ENCODE peak calls at places on chromosomes 2 and 18, in seven cellular contexts. J is coronary artery, L is K562, R is hepatocyte, V is thyroid gland, X is pancreas, S is heart right ventricle. M is an unnamed sample.

GRCh38 chr2:108182489-108182888 is 57.3 kb upstream of the SULT1C3 start:
- DNase-seq in V (no peak), X (no peak), J (no peak), L (peak; percentile 21), R (no peak), S (no peak), M (no peak)

GRCh38 chr18:47100214-47100831 is 50.0 kb downstream of the HDHD2 start:
- DNase-seq in V (peak; percentile 73), S (peak; percentile 18), L (peak; percentile 41), J (no peak), R (peak; percentile 72), X (peak; percentile 39), M (peak; percentile 50)

GRCh38 chr2:120804446-120804845 is 68.8 kb downstream of the GLI2 start:
- DNase-seq in X (no peak), S (no peak), L (no peak), V (peak; percentile 6), R (no peak), J (no peak), M (no peak)

GRCh38 chr2:150578481-150578880 is 91.0 kb upstream of the RND3 start:
- DNase-seq in R (no peak), S (no peak), X (no peak), L (no peak), V (no peak), J (no peak), M (no peak)

GRCh38 chr2:61949458-61950107 is 44.1 kb downstream of the COMMD1 start:
- DNase-seq in R (no peak), L (no peak), J (no peak), V (peak; percentile 88), S (no peak), X (no peak), M (no peak)

GRCh38 chr18:23238651-23239349 is 103.5 kb downstream of the CABLES1 start:
- DNase-seq in J (no peak), V (peak; percentile 19), X (no peak), L (no peak), R (no peak), S (no peak), M (no peak)

GRCh38 chr2:112198780-112199179 is 56.1 kb downstream of the ZC3H8 start:
- DNase-seq in V (no peak), S (no peak), J (no peak), X (no peak), L (no peak), R (no peak), M (no peak)

GRCh38 chr2:172256886-172257285 is 154.2 kb upstream of the DLX2 start:
- DNase-seq in J (no peak), V (no peak), S (no peak), R (no peak), X (no peak), L (no peak), M (no peak)

GRCh38 chr2:126749537-126749936 is 93.6 kb downstream of the GYPC start:
- DNase-seq in L (peak; percentile 37), R (no peak), V (no peak), X (no peak), S (no peak), J (no peak), M (no peak)

GRCh38 chr2:235630723-235631122 is 136.9 kb downstream of the AGAP1 start:
- DNase-seq in J (no peak), S (no peak), V (no peak), R (no peak), X (no peak), L (no peak), M (no peak)

GRCh38 chr2:180571559-180571958 is 408.8 kb upstream of the UBE2E3 start:
- DNase-seq in R (no peak), L (no peak), S (no peak), V (no peak), J (no peak), X (no peak), M (no peak)

GRCh38 chr2:85446296-85447221 is 28.0 kb downstream of the SH2D6 start:
- DNase-seq in V (no peak), S (no peak), R (no peak), J (no peak), X (no peak), L (no peak), M (no peak)

GRCh38 chr2:85447222-85447585 is 28.7 kb downstream of the SH2D6 start:
- DNase-seq in J (no peak), L (no peak), X (peak; percentile 18), R (no peak), V (no peak), S (no peak), M (no peak)

GRCh38 chr2:85444629-85445028 is 26.1 kb downstream of the SH2D6 start:
- DNase-seq in X (no peak), J (no peak), L (peak; percentile 8), S (no peak), R (no peak), V (no peak), M (no peak)

GRCh38 chr2:85448840-85449588 is 30.5 kb downstream of the SH2D6 start:
- DNase-seq in L (no peak), V (no peak), J (no peak), X (no peak), R (no peak), S (no peak), M (no peak)

DNA sequence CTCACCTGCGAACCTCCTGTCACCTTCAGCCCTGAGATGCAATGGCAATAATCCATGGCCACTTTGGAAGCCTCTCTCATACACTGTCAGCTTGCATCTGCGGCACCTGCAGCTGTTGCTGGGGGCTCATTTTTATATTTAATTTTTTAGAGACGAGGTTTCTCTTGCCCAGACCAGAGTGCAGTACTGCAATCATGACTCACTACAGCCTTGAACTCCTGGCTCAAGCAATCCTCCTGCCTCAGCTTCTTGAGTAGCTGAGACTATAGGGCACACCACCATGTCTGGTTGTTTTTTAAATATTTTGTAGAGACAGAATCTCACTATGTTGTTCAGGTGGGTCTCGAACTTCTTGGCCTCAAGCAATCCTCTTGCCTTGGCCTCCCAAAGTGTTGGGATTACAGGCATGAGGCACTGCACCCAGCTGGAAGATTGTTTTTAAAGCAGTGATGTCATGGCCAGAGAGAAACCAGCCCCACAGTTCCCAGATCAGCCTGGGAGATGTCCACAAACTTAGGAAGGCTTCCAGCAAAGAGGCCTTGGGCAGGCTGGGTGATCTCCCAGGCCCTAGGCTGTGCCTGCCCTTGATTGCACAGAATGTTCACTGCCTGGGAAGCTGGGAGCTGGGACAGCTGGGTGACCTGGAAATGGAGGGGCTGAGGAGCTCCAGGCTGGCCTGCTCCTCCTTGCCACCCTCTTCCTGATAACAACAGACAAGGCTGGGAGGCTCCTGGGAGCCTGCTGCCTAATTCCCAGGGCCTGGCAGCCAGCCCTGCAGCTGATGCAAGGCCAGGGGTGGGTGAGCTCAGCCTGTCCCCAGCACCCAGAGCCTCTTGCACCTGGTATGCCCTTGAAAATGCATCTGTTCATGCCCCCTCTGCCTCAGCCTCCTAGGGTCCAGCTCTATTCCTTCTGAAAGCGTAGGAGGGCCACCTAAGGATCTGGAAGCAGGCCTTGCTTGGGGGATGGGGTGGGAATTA is 27.1 kb downstream of the SH2D6 start:
- DNase-seq in X (peak; percentile 97), V (peak; percentile 79), S (peak; percentile 57), L (no peak), J (peak; percentile 73), R (peak; percentile 61), M (peak; percentile 46)
- H3K27ac ChIP-seq in X (peak overlapping the region; percentile 84), V (peak overlapping the region; percentile 65), S (peak overlapping the region; percentile 66), L (no peak overlapping the region), J (peak overlapping the region; percentile 15), R (peak overlapping the region; percentile 83), M (peak overlapping the region; percentile 93)

GRCh38 chr2:48914477-48915077 is 159.1 kb upstream of the LHCGR start:
- DNase-seq in R (no peak), V (no peak), X (no peak), J (no peak), L (no peak), S (no peak), M (no peak)

GRCh38 chr2:48915884-48916283 is 160.4 kb upstream of the LHCGR start:
- DNase-seq in S (no peak), R (no peak), J (no peak), L (no peak), V (no peak), X (no peak), M (no peak)

GRCh38 chr2:48906640-48907039 is 151.1 kb upstream of the LHCGR start:
- DNase-seq in J (no peak), X (no peak), S (no peak), L (no peak), V (no peak), R (no peak), M (no peak)

GRCh38 chr2:48915227-48915626 is 159.7 kb upstream of the LHCGR start:
- DNase-seq in L (no peak), X (no peak), R (no peak), J (no peak), S (no peak), V (no peak), M (no peak)

DNA sequence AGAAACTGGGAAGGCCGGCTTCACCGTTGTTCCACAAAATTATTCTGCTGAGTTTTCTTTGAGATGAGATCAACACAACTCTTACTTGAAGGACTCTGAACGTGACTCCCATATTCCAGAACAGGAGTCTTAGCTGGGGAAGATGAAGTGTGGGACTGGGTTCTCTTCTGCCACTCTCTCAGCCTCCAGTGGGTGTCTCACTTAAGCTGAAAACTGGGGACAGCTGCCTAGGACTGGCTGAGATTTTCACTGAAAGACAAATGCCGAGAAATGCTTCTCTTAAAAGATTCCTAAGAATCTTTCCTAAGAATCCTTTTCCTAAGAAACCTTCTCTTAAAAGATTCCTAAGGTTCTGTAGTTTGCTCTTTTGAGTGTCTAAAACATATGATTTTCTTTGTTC is 156.6 kb upstream of the LHCGR start:
- DNase-seq in R (peak; percentile 25), V (no peak), L (peak; percentile 10), J (no peak), S (no peak), X (no peak), M (no peak)
- TF ChIP-seq CTCF in R (peak; percentile 28), V (no peak), L (no peak), J (no peak), S (no peak), X (no peak), M (no peak)

DNA sequence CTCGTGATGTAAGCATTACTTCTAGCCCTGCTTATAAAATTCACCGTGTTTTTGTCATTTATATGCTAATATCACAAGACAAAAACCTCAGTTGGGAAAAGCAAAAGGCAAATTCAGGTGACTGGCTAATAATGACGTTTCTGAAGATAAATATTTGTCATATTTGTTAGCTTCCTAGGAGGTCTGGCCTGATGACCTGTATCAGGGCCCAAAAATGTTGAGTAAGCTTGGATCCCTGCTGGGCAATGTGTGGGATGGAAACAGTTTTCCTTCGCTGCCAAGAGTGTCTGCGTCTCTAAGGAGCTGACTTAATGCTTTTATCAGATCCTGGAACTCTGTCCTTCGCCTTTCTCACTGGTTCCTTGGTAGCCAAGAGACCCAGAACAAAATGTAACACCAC is 230.1 kb upstream of the PXDN start:
- DNase-seq in S (no peak), R (no peak), V (no peak), J (no peak), X (no peak), L (no peak), M (no peak)
- H3K27ac ChIP-seq in S (peak overlapping the region; percentile 70), R (no peak overlapping the region), V (no peak overlapping the region), J (no peak overlapping the region), X (no peak overlapping the region), L (no peak overlapping the region), M (no peak overlapping the region)

GRCh38 chr2:222333397-222333796 is 34.6 kb upstream of the PAX3 start:
- DNase-seq in R (no peak), X (no peak), L (no peak), V (no peak), J (no peak), S (no peak), M (no peak)

GRCh38 chr2:222334914-222335313 is 36.1 kb upstream of the PAX3 start:
- DNase-seq in S (no peak), L (no peak), X (no peak), R (no peak), V (no peak), J (no peak), M (no peak)

GRCh38 chr2:222336442-222336841 is 37.6 kb upstream of the PAX3 start:
- DNase-seq in J (no peak), X (no peak), R (no peak), L (no peak), S (no peak), V (no peak), M (no peak)

GRCh38 chr2:222330910-222331309 is 32.1 kb upstream of the PAX3 start:
- DNase-seq in S (no peak), V (no peak), J (no peak), R (no peak), X (no peak), L (no peak), M (no peak)
- TF ChIP-seq CTCF in S (no peak), V (no peak), J (no peak), R (no peak), X (no peak), L (no peak), M (no peak)

M was measured in RWPE1.